ENCODE peak calls at places on chromosomes 4 and X, in ten cellular contexts. F is GM23338, J is HCT116, M is PC-3, T is fibroblast of lung, H is astrocyte, L is A673, Y is PC-9, P is SK-N-MC, R is H1. Q is an unnamed sample.

GRCh38 chrX:65009459-65009858 is 33.2 kb upstream of the ZC4H2 start:
- DNase-seq in F (no peak), J (no peak), M (no peak), T (no peak), H (no peak), L (no peak), Y (no peak), P (no peak), R (no peak), Q (no peak)

GRCh38 chr4:141335166-141335565 is 114.5 kb downstream of the ZNF330 start:
- DNase-seq in F (no peak), J (no peak), M (no peak), T (no peak), H (no peak), L (no peak), Y (no peak), P (no peak), R (no peak), Q (no peak)

GRCh38 chr4:164931551-164932324 is 45.7 kb downstream of the TRIM61 start:
- DNase-seq in F (no peak), J (no peak), M (peak; percentile 35), T (no peak), H (no peak), L (peak; percentile 18), Y (no peak), P (no peak), R (no peak), Q (peak; percentile 54)

GRCh38 chr4:140326395-140326993 is 47.0 kb upstream of the SCOC start:
- DNase-seq in F (peak; percentile 68), J (peak; percentile 33), M (peak; percentile 59), T (peak; percentile 74), H (peak; percentile 28), L (peak; percentile 41), Y (no peak), P (no peak), R (no peak), Q (peak; percentile 22)

GRCh38 chrX:96564595-96564994 is 120.0 kb upstream of the DIAPH2 start:
- DNase-seq in F (no peak), J (no peak), M (no peak), T (no peak), H (no peak), L (no peak), Y (peak; percentile 62), P (no peak), R (no peak), Q (no peak)

GRCh38 chrX:39629001-39629400 is 468.8 kb downstream of the BCOR start:
- DNase-seq in F (no peak), J (no peak), M (no peak), T (no peak), H (no peak), L (no peak), Y (no peak), P (no peak), R (no peak), Q (no peak)

GRCh38 chr4:100257567-100257966 is 67.3 kb upstream of the DDIT4L start:
- DNase-seq in F (peak; percentile 28), J (peak; percentile 16), M (peak; percentile 53), T (no peak), H (no peak), L (no peak), Y (peak; percentile 37), P (no peak), R (no peak), Q (peak; percentile 10)

GRCh38 chr4:101921370-101921769 is 130.8 kb downstream of the BANK1 start:
- DNase-seq in F (no peak), J (no peak), M (no peak), T (no peak), H (no peak), L (no peak), Y (no peak), P (no peak), R (no peak), Q (no peak)

GRCh38 chr4:38046735-38047487 is 86.7 kb downstream of the PTTG2 start:
- DNase-seq in F (peak; percentile 67), J (no peak), M (no peak), T (peak; percentile 51), H (peak; percentile 14), L (peak; percentile 37), Y (no peak), P (no peak), R (no peak), Q (no peak)

GRCh38 chr4:145909331-145909730 is 29.3 kb downstream of the ZNF827 start:
- DNase-seq in F (peak; percentile 91), J (no peak), M (peak; percentile 76), T (no peak), H (no peak), L (peak; percentile 45), Y (peak; percentile 85), P (no peak), R (peak; percentile 82), Q (peak; percentile 39)

GRCh38 chr4:40586729-40587128 is 42.9 kb downstream of the RBM47 start:
- DNase-seq in F (no peak), J (no peak), M (no peak), T (no peak), H (no peak), L (no peak), Y (no peak), P (no peak), R (no peak), Q (no peak)

GRCh38 chr4:154691229-154691628 is 52.6 kb upstream of the LRAT start:
- DNase-seq in F (no peak), J (no peak), M (no peak), T (peak; percentile 45), H (no peak), L (no peak), Y (no peak), P (no peak), R (no peak), Q (no peak)

GRCh38 chr4:82284475-82284857 is 89.3 kb downstream of the HNRNPD start:
- DNase-seq in F (peak; percentile 72), J (no peak), M (no peak), T (peak; percentile 4), H (peak; percentile 16), L (no peak), Y (no peak), P (no peak), R (no peak), Q (no peak)

GRCh38 chrX:17591741-17592110 is 145.6 kb upstream of the SCML1 start:
- DNase-seq in F (no peak), J (no peak), M (peak; percentile 62), T (peak; percentile 90), H (peak; percentile 80), L (no peak), Y (peak; percentile 65), P (no peak), R (no peak), Q (peak; percentile 72)

GRCh38 chrX:98191003-98191402 is 1307.3 kb downstream of the RPA4 start:
- DNase-seq in F (no peak), J (no peak), M (no peak), T (no peak), H (no peak), L (no peak), Y (no peak), P (no peak), R (no peak), Q (no peak)

GRCh38 chr4:171979461-171979860 is 166.3 kb downstream of the GALNTL6 start:
- DNase-seq in F (no peak), J (no peak), M (no peak), T (no peak), H (no peak), L (no peak), Y (no peak), P (no peak), R (no peak), Q (no peak)

GRCh38 chr4:123488916-123489315 is 92.3 kb downstream of the SPRY1 start:
- DNase-seq in F (no peak), J (peak; percentile 32), M (peak; percentile 80), T (peak; percentile 50), H (peak; percentile 78), L (peak; percentile 33), Y (peak; percentile 80), P (no peak), R (no peak), Q (peak; percentile 95)

GRCh38 chr4:40969499-40969898 is 219.7 kb downstream of the NSUN7 start:
- DNase-seq in F (no peak), J (no peak), M (no peak), T (no peak), H (no peak), L (no peak), Y (no peak), P (no peak), R (no peak), Q (no peak)

DNA sequence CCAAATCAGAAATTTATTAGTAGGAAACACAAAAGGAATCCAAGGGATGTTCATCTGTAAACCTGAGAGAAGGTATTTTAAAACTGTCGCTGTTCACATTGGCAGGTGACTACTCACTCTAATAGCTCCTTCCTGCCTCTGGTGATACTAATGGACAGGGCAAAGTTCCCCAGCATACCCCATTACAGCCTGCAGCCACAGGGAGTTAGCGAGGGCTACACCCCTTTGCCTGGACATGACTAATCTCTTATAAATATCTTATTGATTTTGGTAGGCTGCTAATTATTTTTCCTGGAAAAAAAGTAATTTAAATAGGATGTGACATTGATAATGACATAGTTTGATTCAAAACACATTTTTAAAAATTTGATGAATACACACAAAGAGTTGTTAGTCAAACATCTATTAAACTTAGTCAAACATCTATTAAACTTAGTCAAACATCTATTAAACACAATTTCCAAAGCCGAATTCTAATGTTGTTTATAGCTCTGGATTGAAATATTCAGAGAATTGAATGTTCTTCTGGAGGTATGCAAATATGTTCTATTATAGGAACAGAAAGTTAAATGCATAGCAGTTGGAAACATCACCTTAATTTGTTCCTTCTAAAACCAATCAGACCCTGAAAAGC is 83.0 kb upstream of the CBR4 start:
- DNase-seq in F (no peak), J (no peak), M (peak; percentile 43), T (no peak), H (no peak), L (no peak), Y (no peak), P (no peak), R (no peak), Q (no peak)
- H3K36me3 ChIP-seq in F (peaks cover 13% of the 10 kb centered on the region), J (peaks cover 56% of the 10 kb centered on the region), M (peaks cover 56% of the 10 kb centered on the region), T (peaks cover 2% of the 10 kb centered on the region), H (peaks cover 34% of the 10 kb centered on the region), L (no peaks in the 10 kb centered on the region), Y (peaks cover 21% of the 10 kb centered on the region), P (peaks cover 4% of the 10 kb centered on the region), R (no peaks in the 10 kb centered on the region), Q (peaks cover 21% of the 10 kb centered on the region)

GRCh38 chrX:100409316-100410082 is 574 bp downstream of the PCDH19 start:
- DNase-seq in F (peak; percentile 35), J (no peak), M (no peak), T (no peak), H (no peak), L (no peak), Y (no peak), P (no peak), R (no peak), Q (no peak)
- TF ChIP-seq EZH2 in F (peak; percentile 36), J (no peak), M (no peak), T (no peak), H (no peak), L (no peak), Y (no peak), P (no peak), R (peak; percentile 19), Q (no peak)

GRCh38 chr4:35080799-35081198 is 1163.5 kb downstream of the ARAP2 start:
- DNase-seq in F (no peak), J (no peak), M (no peak), T (no peak), H (no peak), L (no peak), Y (no peak), P (no peak), R (no peak), Q (no peak)
- H3K36me3 ChIP-seq in F (no peaks in the 10 kb centered on the region), J (no peaks in the 10 kb centered on the region), M (no peaks in the 10 kb centered on the region), T (no peaks in the 10 kb centered on the region), H (no peaks in the 10 kb centered on the region), L (no peaks in the 10 kb centered on the region), Y (no peaks in the 10 kb centered on the region), P (no peaks in the 10 kb centered on the region), R (no peaks in the 10 kb centered on the region), Q (no peaks in the 10 kb centered on the region)

GRCh38 chr4:47340914-47341313 is 122.6 kb downstream of the COMMD8 start:
- DNase-seq in F (no peak), J (no peak), M (no peak), T (no peak), H (no peak), L (peak; percentile 11), Y (no peak), P (no peak), R (no peak), Q (no peak)
- TF ChIP-seq EZH2 in F (no peak), J (no peak), M (no peak), T (no peak), H (no peak), L (no peak), Y (no peak), P (no peak), R (no peak), Q (no peak)